ENCODE peak calls at places on chromosome X, in nine cellular contexts. One of them, this sample, is unnamed.

GRCh38 chrX:15854080-15854655 is 445 bp downstream of the AP1S2 start:
- DNase-seq in ovary: peak
- DNase-seq in GM23338: peak
- DNase-seq in sigmoid colon: peak
- DNase-seq in HFF-Myc: no peak
- DNase-seq in CD8-positive, alpha-beta T cell: peak
- DNase-seq in Peyer's patch: peak
- DNase-seq in IMR-90: no peak
- DNase-seq in mucosa of descending colon: peak
- DNase-seq in this sample: peak

GRCh38 chrX:10893976-10894375 is 217.2 kb upstream of the HCCS start:
- DNase-seq in ovary: peak
- DNase-seq in GM23338: no peak
- DNase-seq in sigmoid colon: no peak
- DNase-seq in HFF-Myc: no peak
- DNase-seq in CD8-positive, alpha-beta T cell: no peak
- DNase-seq in Peyer's patch: no peak
- DNase-seq in IMR-90: no peak
- DNase-seq in mucosa of descending colon: no peak
- DNase-seq in this sample: no peak

GRCh38 chrX:150303386-150304097 is 59.6 kb upstream of the MAMLD1 start:
- DNase-seq in ovary: no peak
- DNase-seq in GM23338: no peak
- DNase-seq in sigmoid colon: no peak
- DNase-seq in HFF-Myc: no peak
- DNase-seq in CD8-positive, alpha-beta T cell: no peak
- DNase-seq in Peyer's patch: no peak
- DNase-seq in IMR-90: no peak
- DNase-seq in mucosa of descending colon: no peak
- DNase-seq in this sample: no peak

GRCh38 chrX:8364369-8365141 is 100.1 kb upstream of the VCX3B start:
- DNase-seq in ovary: no peak
- DNase-seq in GM23338: peak
- DNase-seq in sigmoid colon: no peak
- DNase-seq in HFF-Myc: no peak
- DNase-seq in CD8-positive, alpha-beta T cell: no peak
- DNase-seq in Peyer's patch: no peak
- DNase-seq in IMR-90: no peak
- DNase-seq in mucosa of descending colon: no peak
- DNase-seq in this sample: peak

GRCh38 chrX:55731826-55732225 is 14.3 kb downstream of the RRAGB start:
- DNase-seq in ovary: no peak
- DNase-seq in GM23338: no peak
- DNase-seq in sigmoid colon: no peak
- DNase-seq in HFF-Myc: no peak
- DNase-seq in CD8-positive, alpha-beta T cell: no peak
- DNase-seq in Peyer's patch: no peak
- DNase-seq in IMR-90: no peak
- DNase-seq in mucosa of descending colon: no peak
- DNase-seq in this sample: no peak

GRCh38 chrX:154321624-154322023 is 26.0 kb downstream of the TKTL1 start:
- DNase-seq in ovary: peak
- DNase-seq in GM23338: no peak
- DNase-seq in sigmoid colon: no peak
- DNase-seq in HFF-Myc: no peak
- DNase-seq in CD8-positive, alpha-beta T cell: no peak
- DNase-seq in Peyer's patch: peak
- DNase-seq in IMR-90: no peak
- DNase-seq in mucosa of descending colon: peak
- DNase-seq in this sample: no peak

GRCh38 chrX:23365541-23365940 is 30.9 kb downstream of the PTCHD1 start:
- DNase-seq in ovary: no peak
- DNase-seq in GM23338: no peak
- DNase-seq in sigmoid colon: no peak
- DNase-seq in HFF-Myc: no peak
- DNase-seq in CD8-positive, alpha-beta T cell: no peak
- DNase-seq in Peyer's patch: no peak
- DNase-seq in IMR-90: no peak
- DNase-seq in mucosa of descending colon: no peak
- DNase-seq in this sample: no peak

GRCh38 chrX:125398959-125399440 is 79.3 kb downstream of the TEX13C start:
- DNase-seq in ovary: no peak
- DNase-seq in GM23338: no peak
- DNase-seq in sigmoid colon: no peak
- DNase-seq in HFF-Myc: no peak
- DNase-seq in CD8-positive, alpha-beta T cell: no peak
- DNase-seq in Peyer's patch: no peak
- DNase-seq in IMR-90: no peak
- DNase-seq in mucosa of descending colon: no peak
- DNase-seq in this sample: no peak

GRCh38 chrX:14359316-14359715 is 170.0 kb upstream of the GLRA2 start:
- DNase-seq in ovary: no peak
- DNase-seq in GM23338: no peak
- DNase-seq in sigmoid colon: no peak
- DNase-seq in HFF-Myc: no peak
- DNase-seq in CD8-positive, alpha-beta T cell: no peak
- DNase-seq in Peyer's patch: no peak
- DNase-seq in IMR-90: no peak
- DNase-seq in mucosa of descending colon: no peak
- DNase-seq in this sample: no peak

GRCh38 chrX:149513713-149514427 is 8.8 kb upstream of the IDS start:
- DNase-seq in ovary: no peak
- DNase-seq in GM23338: no peak
- DNase-seq in sigmoid colon: no peak
- DNase-seq in HFF-Myc: no peak
- DNase-seq in CD8-positive, alpha-beta T cell: no peak
- DNase-seq in Peyer's patch: no peak
- DNase-seq in IMR-90: peak
- DNase-seq in mucosa of descending colon: no peak
- DNase-seq in this sample: no peak

GRCh38 chrX:127457161-127457560 is 595.0 kb downstream of the ACTRT1 start:
- DNase-seq in ovary: no peak
- DNase-seq in GM23338: no peak
- DNase-seq in sigmoid colon: no peak
- DNase-seq in HFF-Myc: no peak
- DNase-seq in CD8-positive, alpha-beta T cell: no peak
- DNase-seq in Peyer's patch: no peak
- DNase-seq in IMR-90: no peak
- DNase-seq in mucosa of descending colon: no peak
- DNase-seq in this sample: no peak

GRCh38 chrX:111671668-111672067 is 9.3 kb upstream of the ALG13 start:
- DNase-seq in ovary: no peak
- DNase-seq in GM23338: no peak
- DNase-seq in sigmoid colon: no peak
- DNase-seq in HFF-Myc: no peak
- DNase-seq in CD8-positive, alpha-beta T cell: no peak
- DNase-seq in Peyer's patch: no peak
- DNase-seq in IMR-90: no peak
- DNase-seq in mucosa of descending colon: no peak
- DNase-seq in this sample: no peak

GRCh38 chrX:64230123-64230970 is at the start of gene ASB12:
- DNase-seq in ovary: no peak
- DNase-seq in GM23338: peak
- DNase-seq in sigmoid colon: no peak
- DNase-seq in HFF-Myc: no peak
- DNase-seq in CD8-positive, alpha-beta T cell: no peak
- DNase-seq in Peyer's patch: no peak
- DNase-seq in IMR-90: no peak
- DNase-seq in mucosa of descending colon: no peak
- DNase-seq in this sample: no peak
- TF ChIP-seq CTCF in ovary: no peak
- TF ChIP-seq CTCF in GM23338: peak
- TF ChIP-seq CTCF in sigmoid colon: no peak
- TF ChIP-seq CTCF in HFF-Myc: no peak
- TF ChIP-seq CTCF in CD8-positive, alpha-beta T cell: no peak
- TF ChIP-seq CTCF in Peyer's patch: no peak
- TF ChIP-seq CTCF in IMR-90: no peak
- TF ChIP-seq CTCF in mucosa of descending colon: no peak
- TF ChIP-seq CTCF in this sample: no peak

DNA sequence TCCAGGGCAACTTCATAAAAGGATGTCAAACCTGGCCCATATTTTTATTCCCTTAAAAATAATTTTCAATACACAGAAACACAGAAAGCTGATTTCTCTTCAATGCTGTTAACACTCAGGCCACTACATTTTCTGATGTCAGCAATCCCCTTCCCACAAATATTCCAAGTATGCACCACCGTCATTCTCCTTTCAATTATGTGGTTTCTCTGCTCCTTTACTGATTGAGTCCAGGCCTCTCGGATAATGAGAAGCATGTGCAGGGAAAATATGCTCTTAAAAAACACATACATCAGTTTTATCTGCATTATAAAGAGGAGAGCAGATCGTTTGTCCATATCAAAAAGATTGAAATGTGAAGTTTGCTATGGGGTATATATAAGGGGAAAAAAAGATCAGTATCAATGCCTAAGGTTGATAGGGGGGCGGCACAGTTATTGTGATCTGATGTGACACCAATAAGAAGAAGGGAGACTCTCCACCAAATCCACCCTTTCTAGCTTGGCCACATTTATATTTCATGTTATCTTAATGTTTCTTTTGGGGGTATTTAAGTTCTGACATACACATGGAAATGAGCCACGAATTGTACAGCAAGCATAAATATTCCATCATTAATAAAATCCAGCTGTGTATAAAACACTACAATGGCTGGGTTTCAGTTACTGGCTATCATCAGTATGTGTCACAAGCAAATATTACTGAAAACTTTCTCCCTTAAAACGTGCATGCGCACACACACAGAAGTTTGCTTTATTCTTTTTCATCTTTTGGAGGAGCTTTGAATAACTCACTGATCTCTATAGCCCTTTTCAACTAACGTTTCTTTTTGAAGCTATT is 6.4 kb downstream of the AMOT start:
- DNase-seq in ovary: no peak
- DNase-seq in GM23338: no peak
- DNase-seq in sigmoid colon: no peak
- DNase-seq in HFF-Myc: peak
- DNase-seq in CD8-positive, alpha-beta T cell: no peak
- DNase-seq in Peyer's patch: no peak
- DNase-seq in IMR-90: peak
- DNase-seq in mucosa of descending colon: no peak
- DNase-seq in this sample: no peak
- H3K4me3 ChIP-seq in ovary: no peak
- H3K4me3 ChIP-seq in GM23338: no peak
- H3K4me3 ChIP-seq in sigmoid colon: no peak
- H3K4me3 ChIP-seq in HFF-Myc: no peak
- H3K4me3 ChIP-seq in CD8-positive, alpha-beta T cell: no peak
- H3K4me3 ChIP-seq in Peyer's patch: no peak
- H3K4me3 ChIP-seq in IMR-90: no peak
- H3K4me3 ChIP-seq in mucosa of descending colon: no peak
- H3K4me3 ChIP-seq in this sample: no peak

GRCh38 chrX:110212299-110212698 is 105.6 kb downstream of the AMMECR1 start:
- DNase-seq in ovary: no peak
- DNase-seq in GM23338: peak
- DNase-seq in sigmoid colon: no peak
- DNase-seq in HFF-Myc: no peak
- DNase-seq in CD8-positive, alpha-beta T cell: no peak
- DNase-seq in Peyer's patch: no peak
- DNase-seq in IMR-90: peak
- DNase-seq in mucosa of descending colon: no peak
- DNase-seq in this sample: no peak
- TF ChIP-seq CTCF in ovary: no peak
- TF ChIP-seq CTCF in GM23338: no peak
- TF ChIP-seq CTCF in sigmoid colon: no peak
- TF ChIP-seq CTCF in HFF-Myc: no peak
- TF ChIP-seq CTCF in CD8-positive, alpha-beta T cell: no peak
- TF ChIP-seq CTCF in Peyer's patch: no peak
- TF ChIP-seq CTCF in IMR-90: no peak
- TF ChIP-seq CTCF in mucosa of descending colon: no peak
- TF ChIP-seq CTCF in this sample: peak

DNA sequence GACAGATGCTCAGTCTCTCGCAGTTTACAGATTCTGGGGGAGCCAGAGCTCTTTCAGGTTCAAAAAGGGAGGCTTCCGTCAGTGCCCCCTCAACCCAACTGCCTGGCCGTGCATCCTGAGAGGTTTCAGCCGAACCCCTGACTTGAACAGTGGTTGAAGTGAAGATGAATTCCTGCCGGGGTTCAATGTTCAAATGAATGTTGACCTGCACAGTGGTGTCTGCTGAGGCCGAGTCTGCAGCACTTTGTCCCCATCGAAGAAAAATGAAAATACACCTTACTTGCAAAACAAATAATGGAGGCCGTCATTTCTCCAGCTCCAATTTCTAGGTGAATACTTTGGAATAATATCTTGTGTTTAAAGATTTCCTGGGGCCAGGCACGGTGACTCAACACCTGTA is 33.7 kb downstream of the GYG2 start:
- DNase-seq in ovary: no peak
- DNase-seq in GM23338: no peak
- DNase-seq in sigmoid colon: no peak
- DNase-seq in HFF-Myc: no peak
- DNase-seq in CD8-positive, alpha-beta T cell: no peak
- DNase-seq in Peyer's patch: no peak
- DNase-seq in IMR-90: no peak
- DNase-seq in mucosa of descending colon: no peak
- DNase-seq in this sample: no peak
- H3K4me3 ChIP-seq in ovary: no peak
- H3K4me3 ChIP-seq in GM23338: no peak
- H3K4me3 ChIP-seq in sigmoid colon: no peak
- H3K4me3 ChIP-seq in HFF-Myc: no peak
- H3K4me3 ChIP-seq in CD8-positive, alpha-beta T cell: no peak
- H3K4me3 ChIP-seq in Peyer's patch: no peak
- H3K4me3 ChIP-seq in IMR-90: no peak
- H3K4me3 ChIP-seq in mucosa of descending colon: no peak
- H3K4me3 ChIP-seq in this sample: no peak

DNA sequence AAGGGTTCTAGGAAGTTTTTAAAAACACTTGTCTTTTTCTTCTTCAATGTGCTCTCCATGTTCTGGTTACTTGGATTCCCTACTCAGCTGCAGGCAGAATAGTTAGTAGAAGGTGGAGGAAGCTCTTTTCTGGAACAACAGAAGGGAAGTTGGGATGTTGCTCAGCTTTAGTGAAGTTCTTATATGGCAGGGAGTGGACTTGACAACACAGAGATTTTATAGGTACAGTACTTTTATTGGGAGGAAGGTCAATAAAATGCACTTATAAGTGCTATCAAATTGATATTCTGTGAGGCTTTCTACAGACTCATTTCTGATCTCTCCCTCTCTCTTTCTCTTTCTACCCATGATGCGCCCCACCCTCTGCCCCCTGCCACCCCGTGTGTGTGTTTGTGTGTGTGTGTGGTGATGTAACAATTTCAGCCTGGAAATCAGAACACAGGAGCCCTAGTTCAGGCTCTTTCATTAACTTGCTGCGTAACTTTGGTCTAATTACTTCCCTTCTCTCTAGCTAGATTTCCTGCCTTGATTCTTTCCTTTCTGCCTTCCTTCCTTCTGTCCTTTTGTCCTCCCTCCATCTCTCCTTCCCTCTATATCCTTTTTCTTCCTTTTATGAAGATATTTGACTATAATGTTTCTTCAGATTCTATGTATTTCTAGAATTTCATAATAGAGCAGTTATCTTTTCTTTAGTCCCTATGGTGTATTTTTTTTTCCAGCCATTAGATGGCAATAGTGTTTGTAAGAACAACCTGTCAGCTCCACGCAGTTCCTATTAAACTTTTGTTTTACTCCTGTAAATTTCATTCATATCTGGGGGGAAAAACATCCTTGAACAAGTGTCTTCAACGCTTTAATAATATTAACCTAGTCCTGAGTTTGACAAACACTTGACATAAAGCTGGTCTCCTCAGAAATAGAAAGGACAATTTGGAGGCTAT is 37.1 kb downstream of the HEPH start:
- DNase-seq in ovary: no peak
- DNase-seq in GM23338: peak
- DNase-seq in sigmoid colon: no peak
- DNase-seq in HFF-Myc: no peak
- DNase-seq in CD8-positive, alpha-beta T cell: no peak
- DNase-seq in Peyer's patch: no peak
- DNase-seq in IMR-90: peak
- DNase-seq in mucosa of descending colon: peak
- DNase-seq in this sample: peak
- TF ChIP-seq CTCF in ovary: no peak
- TF ChIP-seq CTCF in GM23338: no peak
- TF ChIP-seq CTCF in sigmoid colon: no peak
- TF ChIP-seq CTCF in HFF-Myc: no peak
- TF ChIP-seq CTCF in CD8-positive, alpha-beta T cell: no peak
- TF ChIP-seq CTCF in Peyer's patch: peak
- TF ChIP-seq CTCF in IMR-90: peak
- TF ChIP-seq CTCF in mucosa of descending colon: no peak
- TF ChIP-seq CTCF in this sample: peak